ENCODE peak calls at places on chromosomes 5 and 9, in four cellular contexts. Y, K, S and P are unnamed samples.
A peak's percentile ranks its signal among the peaks of the same experiment; 100 is the strongest.

GRCh38 chr9:89277454-89277853 is 33.5 kb upstream of the CKS2 start:
- DNase-seq in K (peak; percentile 71), Y (no peak), S (no peak), P (peak; percentile 40)

GRCh38 chr5:122870219-122870856 is 24.9 kb downstream of the SNX24 start:
- DNase-seq in Y (no peak), S (no peak), K (no peak), P (no peak)

GRCh38 chr9:119533509-119533908 is 164.3 kb upstream of the BRINP1 start:
- DNase-seq in K (no peak), Y (no peak), S (no peak), P (no peak)

GRCh38 chr9:131334568-131335105 is 45.1 kb downstream of the PLPP7 start:
- DNase-seq in Y (peak; percentile 84), S (no peak), K (no peak), P (no peak)

GRCh38 chr5:160233215-160233614 is 3.9 kb downstream of the FABP6 start:
- DNase-seq in Y (no peak), S (no peak), K (no peak), P (no peak)

GRCh38 chr5:56375011-56375410 is 141.9 kb upstream of the ANKRD55 start:
- DNase-seq in K (no peak), Y (peak; percentile 47), S (peak; percentile 67), P (no peak)

GRCh38 chr9:131503626-131504465 is 1.1 kb downstream of the POMT1 start:
- DNase-seq in S (no peak), Y (no peak), K (peak; percentile 43), P (no peak)

GRCh38 chr5:142720561-142721275 is 34.8 kb upstream of the FGF1 start:
- DNase-seq in K (peak; percentile 81), S (peak; percentile 80), Y (peak; percentile 59), P (no peak)

GRCh38 chr9:132572921-132573320 is 9.5 kb upstream of the BARHL1 start:
- DNase-seq in S (no peak), Y (no peak), K (no peak), P (no peak)

GRCh38 chr9:72065076-72065475 is 4.7 kb upstream of the C9orf57 start:
- DNase-seq in K (no peak), Y (no peak), S (no peak), P (no peak)

GRCh38 chr5:132319975-132320374 is 25.8 kb downstream of the SLC22A4 start:
- DNase-seq in S (no peak), Y (no peak), K (no peak), P (no peak)

GRCh38 chr5:130400091-130400490 is 495.8 kb downstream of the CHSY3 start:
- DNase-seq in S (no peak), K (no peak), Y (no peak), P (no peak)

GRCh38 chr5:72417333-72418062 is 89.7 kb downstream of the ZNF366 start:
- DNase-seq in K (no peak), Y (no peak), S (no peak), P (no peak)

GRCh38 chr9:90915693-90916092 is 114.1 kb downstream of the SYK start:
- DNase-seq in Y (no peak), K (peak; percentile 15), S (no peak), P (no peak)

GRCh38 chr9:90914868-90915483 is 113.4 kb downstream of the SYK start:
- DNase-seq in K (peak; percentile 77), S (peak; percentile 84), Y (peak; percentile 59), P (peak; percentile 91)

GRCh38 chr9:90919883-90920282 is 118.3 kb downstream of the SYK start:
- DNase-seq in Y (peak; percentile 48), S (peak; percentile 21), K (no peak), P (no peak)

GRCh38 chr9:90914196-90914595 is 112.6 kb downstream of the SYK start:
- DNase-seq in Y (no peak), K (no peak), S (no peak), P (peak; percentile 64)

GRCh38 chr9:90916147-90916734 is 114.6 kb downstream of the SYK start:
- DNase-seq in Y (no peak), S (no peak), K (no peak), P (no peak)
- H3K4me1 ChIP-seq in Y (peaks cover 15% of the 10 kb centered on the region), S (peaks cover 5% of the 10 kb centered on the region), K (no peaks in the 10 kb centered on the region), P (no peaks in the 10 kb centered on the region)

DNA sequence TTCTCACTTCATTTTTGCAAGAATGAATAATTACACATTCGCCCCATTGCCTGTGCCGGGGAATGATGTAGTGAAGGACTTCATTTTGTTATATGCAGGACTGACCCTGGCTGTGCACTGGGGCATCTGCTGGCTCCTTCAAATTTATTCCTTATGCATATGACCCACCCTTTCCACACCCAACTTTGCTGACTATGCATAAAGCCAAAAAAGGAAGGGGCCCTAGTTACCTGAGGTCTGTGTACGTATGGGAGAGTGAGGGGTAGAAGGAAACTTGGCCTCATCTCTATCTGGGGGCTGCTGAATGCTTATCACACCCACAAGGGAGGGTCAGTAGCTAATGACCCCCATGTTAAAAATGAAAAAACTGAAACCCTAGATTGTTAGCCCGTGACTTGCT is 259.6 kb downstream of the SMARCA2 start:
- DNase-seq in S (no peak), Y (no peak), K (no peak), P (no peak)
- H3K4me1 ChIP-seq in S (no peaks in the 10 kb centered on the region), Y (no peaks in the 10 kb centered on the region), K (no peaks in the 10 kb centered on the region), P (no peaks in the 10 kb centered on the region)

GRCh38 chr9:109796081-109796480 is 16.1 kb downstream of the PALM2AKAP2 start:
- DNase-seq in K (no peak), Y (no peak), S (no peak), P (no peak)
- H3K4me1 ChIP-seq in K (no peaks in the 10 kb centered on the region), Y (peaks cover 85% of the 10 kb centered on the region), S (no peaks in the 10 kb centered on the region), P (no peaks in the 10 kb centered on the region)

GRCh38 chr9:114608525-114608796 is 2.6 kb upstream of the TMEM268 start:
- DNase-seq in K (no peak), Y (no peak), S (no peak), P (no peak)
- H3K4me1 ChIP-seq in K (peaks cover 3% of the 10 kb centered on the region), Y (peaks cover 27% of the 10 kb centered on the region), S (peaks cover 27% of the 10 kb centered on the region), P (peaks cover 37% of the 10 kb centered on the region)